ENCODE peak calls at places on chromosome 5, in six cellular contexts. S is K562, V is HCT116, J is GM12878, Q is SK-N-SH, G is HepG2. Y is an unnamed sample.
A peak's percentile ranks its signal among the peaks of the same experiment; 100 is the strongest.

GRCh38 chr5:151115272-151115905 is 34.6 kb upstream of the TNIP1 start:
- DNase-seq in Q (peak; percentile 83), G (peak; percentile 32), S (peak; percentile 84), J (no peak), V (peak; percentile 32), Y (peak; percentile 71)

GRCh38 chr5:79346420-79346824 is 110.5 kb downstream of the JMY start:
- DNase-seq in V (peak; percentile 56), J (no peak), S (peak; percentile 61), Q (no peak), G (no peak), Y (no peak)

GRCh38 chr5:160165137-160166068 is 46.2 kb upstream of the PWWP2A start:
- DNase-seq in G (peak; percentile 82), Q (peak; percentile 83), J (no peak), S (no peak), V (peak; percentile 95), Y (no peak)

GRCh38 chr5:98963019-98963418 is 34.2 kb upstream of the CHD1 start:
- DNase-seq in S (no peak), V (no peak), G (no peak), Q (no peak), J (no peak), Y (no peak)

GRCh38 chr5:67879619-67880357 is 335.8 kb upstream of the PIK3R1 start:
- DNase-seq in G (peak; percentile 3), S (no peak), V (no peak), J (no peak), Q (no peak), Y (no peak)

GRCh38 chr5:96683392-96683791 is 21.2 kb downstream of the CAST start:
- DNase-seq in G (no peak), V (no peak), S (no peak), J (no peak), Q (no peak), Y (no peak)

GRCh38 chr5:89229331-89230070 is 346.5 kb upstream of the MEF2C start:
- DNase-seq in S (no peak), Q (no peak), G (no peak), J (no peak), V (no peak), Y (no peak)

GRCh38 chr5:56269216-56269927 is 36.2 kb upstream of the ANKRD55 start:
- DNase-seq in S (peak; percentile 22), J (peak; percentile 55), V (peak; percentile 12), Q (peak; percentile 49), G (peak; percentile 65), Y (peak; percentile 78)

GRCh38 chr5:54254482-54255198 is 55.7 kb downstream of the ARL15 start:
- DNase-seq in S (no peak), J (no peak), G (peak; percentile 6), Q (no peak), V (no peak), Y (peak; percentile 74)

GRCh38 chr5:2750026-2750757 is 1.3 kb downstream of the IRX2 start:
- DNase-seq in V (no peak), J (no peak), S (no peak), G (no peak), Q (no peak), Y (peak; percentile 36)

GRCh38 chr5:68305223-68305865 is 89.8 kb downstream of the PIK3R1 start:
- DNase-seq in Q (no peak), G (no peak), S (no peak), V (no peak), J (no peak), Y (no peak)

GRCh38 chr5:134553816-134554215 is 28.3 kb downstream of the JADE2 start:
- DNase-seq in S (no peak), V (no peak), Q (peak; percentile 78), J (no peak), G (no peak), Y (no peak)

GRCh38 chr5:134551891-134552290 is 26.4 kb downstream of the JADE2 start:
- DNase-seq in Q (no peak), V (no peak), G (no peak), J (no peak), S (no peak), Y (no peak)

GRCh38 chr5:134554319-134555222 is 29.1 kb downstream of the JADE2 start:
- DNase-seq in S (no peak), Q (peak; percentile 83), G (no peak), J (peak; percentile 82), V (no peak), Y (peak; percentile 87)

GRCh38 chr5:134550271-134551214 is 25.1 kb downstream of the JADE2 start:
- DNase-seq in G (no peak), S (no peak), J (no peak), Q (no peak), V (no peak), Y (no peak)

DNA sequence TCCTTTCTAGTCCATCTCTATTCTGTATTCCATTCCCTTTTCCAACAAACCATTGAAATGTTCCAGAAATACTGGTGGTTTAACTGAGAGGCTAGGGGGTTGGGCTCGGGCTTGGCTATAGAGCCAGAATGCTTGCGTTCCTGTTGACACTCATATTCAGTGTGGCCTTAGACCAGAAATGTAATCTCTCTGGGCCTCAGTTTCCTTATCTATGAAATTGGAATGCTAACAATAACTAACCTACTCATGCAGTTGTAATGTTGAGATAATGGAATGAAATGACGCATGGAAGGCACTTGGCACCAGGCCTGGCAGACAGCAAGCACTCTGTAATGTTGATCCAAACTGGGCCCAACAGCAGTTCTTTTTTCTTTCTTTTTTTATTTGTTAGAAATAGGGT is 26.8 kb downstream of the JADE2 start:
- DNase-seq in V (no peak), J (no peak), G (no peak), Q (no peak), S (no peak), Y (peak; percentile 16)
- TF ChIP-seq JUND in V (no peak), J (no peak), G (no peak), Q (peak; percentile 95), S (no peak), Y (peak; percentile 66)

DNA sequence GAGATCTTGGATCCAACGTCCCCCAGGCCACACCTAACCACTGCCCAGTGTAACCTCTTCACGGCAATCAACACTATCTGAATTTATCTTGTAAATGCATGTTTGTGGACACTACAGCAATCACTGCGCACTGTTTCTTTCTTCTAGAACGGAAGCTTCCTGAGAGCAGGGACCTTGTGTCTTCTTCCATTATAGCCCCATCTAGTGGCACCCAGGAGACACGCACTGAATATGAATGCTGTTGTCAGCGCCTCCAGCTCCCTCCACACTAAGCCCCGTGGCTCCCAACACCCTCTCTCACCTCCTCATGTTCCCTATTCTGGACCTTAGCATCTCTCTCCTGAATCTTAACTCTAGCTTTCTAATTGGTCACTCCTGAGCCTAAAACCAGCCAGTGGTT is 72.7 kb downstream of the SMIM23 start:
- DNase-seq in S (peak; percentile 32), J (no peak), Q (peak; percentile 40), G (peak; percentile 19), V (no peak), Y (no peak)
- TF ChIP-seq JUND in S (no peak), J (no peak), Q (no peak), G (no peak), V (no peak), Y (no peak)

GRCh38 chr5:40985501-40985900 is 76.2 kb downstream of the C7 start:
- DNase-seq in J (no peak), V (no peak), Q (no peak), S (no peak), G (no peak), Y (no peak)
- TF ChIP-seq JUND in J (no peak), V (no peak), Q (no peak), S (no peak), G (no peak), Y (no peak)

GRCh38 chr5:1735320-1735970 is 64.2 kb downstream of the MRPL36 start:
- DNase-seq in G (no peak), S (no peak), V (no peak), J (no peak), Q (no peak), Y (no peak)

GRCh38 chr5:1736065-1736464 is 63.6 kb downstream of the MRPL36 start:
- DNase-seq in Q (no peak), J (no peak), S (no peak), G (no peak), V (no peak), Y (no peak)

GRCh38 chr5:1736889-1737711 is 62.5 kb downstream of the MRPL36 start:
- DNase-seq in S (no peak), G (no peak), Q (peak; percentile 30), J (no peak), V (no peak), Y (no peak)

GRCh38 chr5:1734908-1735289 is 64.7 kb downstream of the MRPL36 start:
- DNase-seq in V (no peak), J (no peak), G (no peak), S (no peak), Q (no peak), Y (no peak)

GRCh38 chr5:1737790-1738405 is 61.7 kb downstream of the MRPL36 start:
- DNase-seq in J (peak; percentile 11), G (peak; percentile 31), Q (peak; percentile 42), S (peak; percentile 80), V (peak; percentile 22), Y (peak; percentile 65)
- TF ChIP-seq JUND in J (no peak), G (no peak), Q (no peak), S (no peak), V (no peak), Y (no peak)

GRCh38 chr5:1343931-1344901 is 683 bp downstream of the CLPTM1L start:
- DNase-seq in J (no peak), Q (peak; percentile 66), S (no peak), V (no peak), G (no peak), Y (no peak)
- TF ChIP-seq JUND in J (no peak), Q (no peak), S (no peak), V (no peak), G (no peak), Y (no peak)

DNA sequence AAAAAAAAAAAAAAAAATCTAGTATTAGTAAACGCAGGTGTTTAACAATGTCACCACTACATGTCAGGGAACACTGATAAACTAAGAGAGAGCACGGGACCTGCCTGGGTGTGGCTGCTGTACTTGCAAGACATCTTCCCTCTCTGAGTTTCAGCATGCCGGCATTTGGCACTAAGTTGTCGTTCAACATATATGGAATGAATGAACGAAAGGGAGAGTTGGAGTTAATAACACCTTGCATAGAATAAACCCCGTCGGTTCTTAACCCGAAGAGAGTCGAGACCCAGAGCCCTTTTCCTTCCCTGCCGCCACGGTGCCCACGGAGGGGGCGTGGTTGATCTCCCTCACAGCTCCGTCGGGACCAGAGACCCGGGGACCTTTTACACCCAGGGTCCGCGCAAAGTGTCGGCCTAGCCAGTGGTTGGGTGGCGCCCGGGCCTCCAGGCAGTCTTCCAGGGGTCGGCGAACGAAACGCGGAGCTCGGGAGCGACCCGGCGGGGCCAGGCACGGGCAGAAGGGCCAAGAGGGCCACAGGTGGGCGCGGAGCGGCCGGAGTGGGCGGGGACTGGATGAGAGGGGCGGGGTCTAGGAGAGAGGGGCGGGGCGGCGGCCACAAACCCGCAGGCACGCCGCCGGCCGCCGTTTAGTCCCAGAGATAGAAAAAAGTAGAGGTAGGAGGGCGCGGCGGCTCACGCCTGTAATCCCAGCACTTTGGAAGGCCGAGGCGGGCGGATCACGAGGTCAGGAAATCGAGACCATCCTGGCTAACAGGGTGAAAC is 767 bp upstream of the RPL26L1 start:
- DNase-seq in G (peak; percentile 47), J (no peak), S (peak; percentile 97), Q (peak; percentile 95), V (peak; percentile 29), Y (peak; percentile 68)
- TF ChIP-seq JUND in G (no peak), J (no peak), S (no peak), Q (no peak), V (no peak), Y (no peak)

GRCh38 chr5:15623794-15624193 is 123.8 kb downstream of the FBXL7 start:
- DNase-seq in G (no peak), V (no peak), Q (no peak), J (no peak), S (no peak), Y (no peak)
- TF ChIP-seq JUND in G (no peak), V (no peak), Q (no peak), J (no peak), S (no peak), Y (no peak)